ENCODE peak calls at places on chromosomes 5 and 9, in nine cellular contexts. P is RWPE1; G is heart left ventricle; C is SJSA1; J is EL; B is LoVo; K is naive thymus-derived CD4-positive, alpha-beta T cell; V is left lung; N is natural killer cell. T is an unnamed sample.
A peak's percentile ranks its signal among the peaks of the same experiment; 100 is the strongest.

GRCh38 chr5:142181096-142181495 is 72.5 kb downstream of the NDFIP1 start:
- DNase-seq in P (no peak), G (no peak), C (no peak), J (no peak), B (no peak), K (no peak), V (no peak), N (no peak), T (no peak)

GRCh38 chr9:96581823-96582598 is 37.6 kb downstream of the CDC14B start:
- DNase-seq in P (no peak), G (no peak), C (no peak), J (no peak), B (no peak), K (no peak), V (no peak), N (no peak), T (peak; percentile 68)

GRCh38 chr5:177973066-177973635 is 22.9 kb downstream of the PROP1 start:
- DNase-seq in P (no peak), G (no peak), C (no peak), J (peak; percentile 35), B (no peak), K (no peak), V (no peak), N (no peak), T (peak; percentile 8)

GRCh38 chr9:89483592-89484474 is 14.1 kb downstream of the SEMA4D start:
- DNase-seq in P (no peak), G (no peak), C (no peak), J (no peak), B (no peak), K (peak; percentile 68), V (no peak), N (peak; percentile 42), T (no peak)

GRCh38 chr9:122225323-122226141 is 3.2 kb downstream of the LHX6 start:
- DNase-seq in P (no peak), G (no peak), C (no peak), J (no peak), B (no peak), K (no peak), V (no peak), N (no peak), T (peak; percentile 43)

GRCh38 chr9:137278061-137278912 is 761 bp downstream of the TOR4A start:
- DNase-seq in P (no peak), G (peak; percentile 45), C (no peak), J (peak; percentile 34), B (no peak), K (no peak), V (no peak), N (no peak), T (peak; percentile 67)

GRCh38 chr5:103808464-103809106 is 246.0 kb upstream of the NUDT12 start:
- DNase-seq in P (peak; percentile 55), G (no peak), C (peak; percentile 16), J (peak; percentile 49), B (peak; percentile 68), K (no peak), V (no peak), N (no peak), T (peak; percentile 67)

GRCh38 chr5:180689071-180689694 is 39.8 kb upstream of the FLT4 start:
- DNase-seq in P (no peak), G (no peak), C (no peak), J (no peak), B (no peak), K (peak; percentile 80), V (no peak), N (peak; percentile 24), T (no peak)

GRCh38 chr9:125634040-125634717 is 72.8 kb downstream of the MAPKAP1 start:
- DNase-seq in P (peak; percentile 23), G (no peak), C (no peak), J (peak; percentile 42), B (peak; percentile 9), K (no peak), V (no peak), N (no peak), T (no peak)

GRCh38 chr5:10623305-10623910 is 59.5 kb downstream of the ANKRD33B start:
- DNase-seq in P (no peak), G (no peak), C (no peak), J (no peak), B (no peak), K (no peak), V (no peak), N (no peak), T (peak; percentile 40)

GRCh38 chr5:169542811-169543210 is 40.8 kb upstream of the SPDL1 start:
- DNase-seq in P (no peak), G (no peak), C (no peak), J (peak; percentile 12), B (no peak), K (no peak), V (no peak), N (no peak), T (no peak)

GRCh38 chr9:128921881-128922763 is 1.3 kb downstream of the PHYHD1 start:
- DNase-seq in P (no peak), G (peak; percentile 69), C (no peak), J (peak; percentile 57), B (no peak), K (no peak), V (no peak), N (peak; percentile 39), T (peak; percentile 89)

GRCh38 chr5:158756873-158757272 is 342.8 kb downstream of the EBF1 start:
- DNase-seq in P (no peak), G (no peak), C (no peak), J (no peak), B (no peak), K (no peak), V (no peak), N (no peak), T (no peak)